ENCODE peak calls at places on chromosomes 2 and 18, in four cellular contexts. O is WTC11, K is GM03348, U is neural crest cell. H is an unnamed sample.

GRCh38 chr2:121748202-121748601 is 7.2 kb upstream of the TSN start:
- DNase-seq in K (peak; percentile 34), O (peak; percentile 28), U (no peak), H (peak; percentile 63)

GRCh38 chr2:75964646-75965045 is 253.9 kb upstream of the GCFC2 start:
- DNase-seq in O (no peak), U (no peak), K (no peak), H (no peak)

GRCh38 chr2:156009293-156009692 is 323.2 kb downstream of the NR4A2 start:
- DNase-seq in U (no peak), O (no peak), K (no peak), H (no peak)

GRCh38 chr2:24919100-24919976 is 699 bp downstream of the ADCY3 start:
- DNase-seq in K (peak; percentile 78), O (no peak), U (peak; percentile 33), H (peak; percentile 45)

GRCh38 chr2:58052978-58053377 is 6.4 kb downstream of the VRK2 start:
- DNase-seq in K (no peak), U (no peak), O (no peak), H (no peak)

GRCh38 chr2:231152800-231153557 is 28.1 kb upstream of the HTR2B start:
- DNase-seq in K (peak; percentile 33), U (no peak), O (no peak), H (no peak)

GRCh38 chr2:18378020-18378653 is 182.3 kb downstream of the RDH14 start:
- DNase-seq in K (peak; percentile 72), U (peak; percentile 49), O (peak; percentile 37), H (peak; percentile 61)

GRCh38 chr18:64119916-64120315 is 29.0 kb downstream of the LINC00305 start:
- DNase-seq in K (no peak), O (no peak), U (no peak), H (no peak)

GRCh38 chr2:173109253-173110188 is 33.9 kb downstream of the MAP3K20 start:
- DNase-seq in O (no peak), K (peak; percentile 64), U (no peak), H (no peak)

GRCh38 chr2:30670453-30670852 is 136.8 kb downstream of the CAPN13 start:
- DNase-seq in U (no peak), K (no peak), O (no peak), H (no peak)

GRCh38 chr2:170929686-170930050 is 615 bp downstream of the GORASP2 start:
- DNase-seq in K (peak; percentile 61), U (peak; percentile 27), O (peak; percentile 74), H (peak; percentile 68)

GRCh38 chr2:28030600-28030999 is 140.1 kb downstream of the BABAM2 start:
- DNase-seq in O (no peak), U (no peak), K (no peak), H (no peak)

GRCh38 chr18:44458777-44459176 is 221.9 kb upstream of the SETBP1 start:
- DNase-seq in K (peak; percentile 45), O (no peak), U (no peak), H (no peak)

GRCh38 chr2:210132239-210132638 is 39.0 kb downstream of the KANSL1L start:
- DNase-seq in K (no peak), O (no peak), U (no peak), H (no peak)

GRCh38 chr2:121617042-121617599 is 32.1 kb downstream of the CLASP1 start:
- DNase-seq in O (no peak), U (no peak), K (no peak), H (no peak)

GRCh38 chr2:106956879-106957278 is 70.9 kb upstream of the ST6GAL2 start:
- DNase-seq in O (no peak), U (no peak), K (peak; percentile 89), H (no peak)

GRCh38 chr2:28225472-28225915 is 167.2 kb upstream of the FOSL2 start:
- DNase-seq in U (no peak), K (no peak), O (no peak), H (no peak)

GRCh38 chr2:19611491-19612332 is 253.3 kb upstream of the OSR1 start:
- DNase-seq in K (peak; percentile 88), O (no peak), U (no peak), H (no peak)

GRCh38 chr2:170554278-170554955 is 160.7 kb upstream of the SP5 start:
- DNase-seq in K (peak; percentile 43), U (no peak), O (no peak), H (no peak)

GRCh38 chr2:198028955-198029354 is 224.6 kb downstream of the PLCL1 start:
- DNase-seq in K (no peak), O (no peak), U (no peak), H (no peak)

GRCh38 chr2:101817488-101817887 is 120.0 kb downstream of the MAP4K4 start:
- DNase-seq in U (no peak), O (no peak), K (no peak), H (no peak)

GRCh38 chr2:52115750-52116149 is 1083.8 kb upstream of the NRXN1 start:
- DNase-seq in U (no peak), K (no peak), O (no peak), H (no peak)

GRCh38 chr18:59767732-59768131 is 70.5 kb upstream of the CCBE1 start:
- DNase-seq in K (no peak), U (no peak), O (no peak), H (no peak)

GRCh38 chr18:74506405-74507119 is 10.4 kb downstream of the CNDP2 start:
- DNase-seq in O (peak; percentile 28), K (no peak), U (no peak), H (no peak)

GRCh38 chr2:3100386-3100785 is 277.2 kb downstream of the EIPR1 start:
- DNase-seq in O (no peak), U (no peak), K (no peak), H (no peak)

GRCh38 chr2:232522855-232523681 is 2.9 kb downstream of the PRSS56 start:
- DNase-seq in K (no peak), O (no peak), U (no peak), H (no peak)

H was measured in WERI-Rb-1.